ENCODE peak calls at places on chromosomes 11 and 22, in seven cellular contexts. U, R, T, D, Z, P and H are unnamed samples. For H3K36me3, the result is how much of the 10 kb centered on the place peaks cover.

GRCh38 chr11:57167125-57167839 is 14.5 kb upstream of the LRRC55 start:
- DNase-seq in U (no peak), R (no peak), T (no peak), D (no peak), Z (no peak), P (no peak), H (no peak)

GRCh38 chr11:117226388-117227385 is 5.2 kb downstream of the PCSK7 start:
- DNase-seq in U (no peak), R (no peak), T (no peak), D (peak), Z (no peak), P (peak), H (no peak)

GRCh38 chr11:126839496-126839895 is 161.1 kb downstream of the KIRREL3 start:
- DNase-seq in U (no peak), R (no peak), T (peak), D (peak), Z (no peak), P (no peak), H (no peak)

GRCh38 chr11:126490261-126490660 is 134.8 kb downstream of the ST3GAL4 start:
- DNase-seq in U (peak), R (no peak), T (no peak), D (no peak), Z (no peak), P (no peak), H (no peak)

GRCh38 chr11:108199446-108200321 is 22.8 kb downstream of the NPAT start:
- DNase-seq in U (no peak), R (no peak), T (peak), D (peak), Z (no peak), P (peak), H (no peak)

GRCh38 chr11:74055938-74056337 is 47.1 kb upstream of the UCP3 start:
- DNase-seq in U (no peak), R (no peak), T (peak), D (peak), Z (no peak), P (no peak), H (no peak)

GRCh38 chr11:598005-598680 is 17.6 kb downstream of the IRF7 start:
- DNase-seq in U (no peak), R (no peak), T (no peak), D (no peak), Z (no peak), P (no peak), H (no peak)

GRCh38 chr22:20132686-20133246 is 1.2 kb downstream of the ZDHHC8 start:
- DNase-seq in U (no peak), R (no peak), T (no peak), D (no peak), Z (no peak), P (no peak), H (no peak)

GRCh38 chr22:39181778-39182177 is 29.3 kb upstream of the CBX7 start:
- DNase-seq in U (no peak), R (no peak), T (no peak), D (no peak), Z (no peak), P (no peak), H (no peak)

GRCh38 chr11:66126808-66127555 is 56.9 kb downstream of the PACS1 start:
- DNase-seq in U (peak), R (peak), T (peak), D (peak), Z (peak), P (no peak), H (peak)

GRCh38 chr11:12402691-12403120 is 25.3 kb downstream of the PARVA start:
- DNase-seq in U (no peak), R (no peak), T (peak), D (peak), Z (no peak), P (no peak), H (no peak)

GRCh38 chr22:42964994-42965699 is 49.8 kb downstream of the PACSIN2 start:
- DNase-seq in U (no peak), R (no peak), T (no peak), D (no peak), Z (no peak), P (peak), H (no peak)

GRCh38 chr11:64306876-64307622 is 1.7 kb downstream of the ESRRA start:
- DNase-seq in U (peak), R (no peak), T (no peak), D (no peak), Z (peak), P (peak), H (no peak)

GRCh38 chr11:72676874-72677341 is 2.7 kb upstream of the PDE2A start:
- DNase-seq in U (peak), R (peak), T (peak), D (peak), Z (peak), P (peak), H (peak)

GRCh38 chr11:47514825-47515647 is 37.9 kb downstream of the CELF1 start:
- DNase-seq in U (no peak), R (no peak), T (peak), D (peak), Z (no peak), P (no peak), H (no peak)

GRCh38 chr22:44449683-44450425 is 48.2 kb downstream of the RTL6 start:
- DNase-seq in U (peak), R (no peak), T (no peak), D (no peak), Z (no peak), P (peak), H (no peak)

GRCh38 chr11:62439785-62440602 is 21.2 kb downstream of the SCGB1A1 start:
- DNase-seq in U (no peak), R (peak), T (peak), D (peak), Z (peak), P (no peak), H (peak)

GRCh38 chr11:43537831-43538230 is 142.7 kb upstream of the HSD17B12 start:
- DNase-seq in U (no peak), R (no peak), T (no peak), D (no peak), Z (no peak), P (no peak), H (no peak)

GRCh38 chr11:17736921-17737817 is 2.6 kb downstream of the KCNC1 start:
- DNase-seq in U (peak), R (no peak), T (no peak), D (no peak), Z (no peak), P (no peak), H (no peak)

GRCh38 chr11:47494996-47495855 is 46.3 kb upstream of the RAPSN start:
- DNase-seq in U (no peak), R (no peak), T (no peak), D (no peak), Z (no peak), P (no peak), H (no peak)

GRCh38 chr22:30718491-30718890 is 23.8 kb downstream of the OSBP2 start:
- DNase-seq in U (no peak), R (no peak), T (no peak), D (no peak), Z (no peak), P (no peak), H (no peak)

GRCh38 chr11:43576834-43577521 is 103.6 kb upstream of the HSD17B12 start:
- DNase-seq in U (no peak), R (no peak), T (peak), D (peak), Z (no peak), P (peak), H (peak)

GRCh38 chr11:115275045-115275444 is 229.2 kb downstream of the CADM1 start:
- DNase-seq in U (no peak), R (no peak), T (no peak), D (no peak), Z (no peak), P (no peak), H (no peak)

GRCh38 chr11:76769645-76770586 is 13.2 kb upstream of the TSKU start:
- DNase-seq in U (peak), R (no peak), T (peak), D (peak), Z (no peak), P (no peak), H (no peak)

GRCh38 chr11:76823481-76824028 is 37.2 kb upstream of the ACER3 start:
- DNase-seq in U (no peak), R (no peak), T (peak), D (peak), Z (no peak), P (no peak), H (no peak)

GRCh38 chr11:75450826-75451783 is 18.1 kb upstream of the KLHL35 start:
- DNase-seq in U (no peak), R (no peak), T (no peak), D (no peak), Z (no peak), P (peak), H (no peak)

GRCh38 chr11:67640021-67640757 is 626 bp upstream of the TBX10 start:
- DNase-seq in U (peak), R (peak), T (no peak), D (peak), Z (peak), P (peak), H (peak)

GRCh38 chr11:117834068-117834810 is 9.7 kb upstream of the FXYD2 start:
- DNase-seq in U (no peak), R (peak), T (no peak), D (no peak), Z (no peak), P (peak), H (no peak)

GRCh38 chr11:119056397-119056999 is 507 bp downstream of the HYOU1 start:
- DNase-seq in U (peak), R (no peak), T (no peak), D (no peak), Z (no peak), P (peak), H (peak)

GRCh38 chr11:9745411-9746211 is 81.7 kb downstream of the SWAP70 start:
- DNase-seq in U (no peak), R (no peak), T (no peak), D (no peak), Z (no peak), P (no peak), H (no peak)

DNA sequence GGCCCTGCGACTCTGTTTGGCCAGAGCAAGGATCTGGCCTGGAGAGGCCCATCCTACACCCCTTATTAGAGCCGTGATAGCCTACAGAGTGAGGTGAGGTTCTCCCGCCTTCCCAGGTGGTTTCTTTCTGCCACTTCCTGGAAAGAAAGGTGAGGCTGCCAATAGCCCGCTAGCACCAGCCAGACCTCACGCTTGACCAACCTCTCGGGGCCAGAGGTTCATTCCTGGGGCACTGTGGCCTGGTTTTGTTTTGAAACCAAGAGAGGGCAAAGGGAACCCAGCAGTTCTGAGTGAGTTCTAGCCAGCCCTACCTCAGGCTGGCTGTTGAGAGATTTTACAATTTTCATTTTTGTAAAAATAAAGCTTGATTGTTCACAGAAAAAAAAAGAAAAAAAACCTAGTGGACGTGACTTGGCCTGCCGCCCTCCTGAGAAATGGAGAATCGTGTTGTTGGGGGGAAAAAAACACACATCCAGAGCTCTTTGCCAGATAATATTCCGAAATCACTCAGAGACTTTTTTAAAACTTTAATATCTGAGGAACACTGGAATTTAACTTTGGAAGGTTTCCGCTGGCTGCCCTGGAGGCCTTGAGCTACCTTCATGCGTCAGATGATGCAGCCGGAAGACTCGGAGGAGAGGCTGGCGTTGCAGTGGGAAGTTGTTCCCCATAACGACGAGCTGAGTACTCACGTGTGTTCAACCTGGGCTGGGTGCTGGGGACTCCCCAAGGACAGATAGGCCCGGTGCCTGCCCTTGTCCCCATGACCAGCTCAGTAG is 84.5 kb downstream of the BCR start:
- DNase-seq in U (no peak), R (no peak), T (no peak), D (no peak), Z (no peak), P (no peak), H (no peak)
- H3K36me3 ChIP-seq in U (half or more), R (half or more), T (under half), D (under half), Z (under half), P (under half), H (under half)

GRCh38 chr22:35424761-35425160 is 24.8 kb downstream of the MCM5 start:
- DNase-seq in U (no peak), R (no peak), T (no peak), D (no peak), Z (no peak), P (no peak), H (no peak)
- H3K36me3 ChIP-seq in U (under half), R (half or more), T (under half), D (under half), Z (under half), P (under half), H (under half)

DNA sequence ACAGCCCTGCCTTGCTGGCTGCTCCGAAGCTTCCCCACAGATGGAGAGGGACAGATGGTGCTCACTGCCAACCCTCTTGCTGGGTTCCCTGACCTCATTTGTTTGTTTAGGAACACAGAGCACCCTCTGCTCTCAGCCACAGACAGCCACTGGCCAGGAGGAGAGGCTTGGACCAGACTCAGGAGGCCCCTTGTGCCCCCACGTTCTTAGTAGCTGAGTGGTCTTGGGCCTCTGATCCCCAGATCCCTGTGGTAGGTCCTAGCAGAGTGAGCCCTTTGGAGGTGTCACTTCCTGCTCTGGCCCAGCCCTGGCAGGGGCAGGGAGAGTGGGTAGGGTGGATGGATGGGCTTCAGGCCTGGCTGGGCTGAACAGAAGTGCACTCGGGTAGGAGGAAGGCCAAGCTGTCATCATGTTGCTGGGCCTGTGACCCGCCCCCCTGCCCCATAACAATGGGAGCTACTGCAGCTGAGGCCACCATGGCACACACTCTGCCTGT is 84.0 kb downstream of the DHCR7 start:
- DNase-seq in U (no peak), R (no peak), T (no peak), D (no peak), Z (no peak), P (no peak), H (no peak)
- H3K36me3 ChIP-seq in U (under half), R (under half), T (under half), D (under half), Z (under half), P (under half), H (under half)

GRCh38 chr11:110251837-110252236 is 44.6 kb downstream of the RDX start:
- DNase-seq in U (no peak), R (no peak), T (peak), D (peak), Z (no peak), P (no peak), H (peak)
- H3K36me3 ChIP-seq in U (half or more), R (under half), T (under half), D (under half), Z (under half), P (under half), H (half or more)